ENCODE peak calls at places on chromosome 5, in nine cellular contexts. One of them, this sample, is unnamed.

GRCh38 chr5:14035859-14036440 is 91.5 kb upstream of the DNAH5 start:
- DNase-seq in fibroblast of lung: peak
- DNase-seq in nucleus accumbens: no peak
- DNase-seq in osteocyte: peak
- DNase-seq in D341Med: no peak
- DNase-seq in endothelial cell: peak
- DNase-seq in neuronal stem cell: peak
- DNase-seq in GM04504: peak
- DNase-seq in HTR-8/SVneo: peak
- DNase-seq in this sample: peak

GRCh38 chr5:103258957-103259704 is 568 bp downstream of the MACIR start:
- DNase-seq in nucleus accumbens: peak
- DNase-seq in neuronal stem cell: peak
- DNase-seq in D341Med: peak
- DNase-seq in osteocyte: peak
- DNase-seq in HTR-8/SVneo: peak
- DNase-seq in fibroblast of lung: peak
- DNase-seq in endothelial cell: peak
- DNase-seq in GM04504: peak
- DNase-seq in this sample: peak

GRCh38 chr5:175383350-175383749 is 60.6 kb downstream of the DRD1 start:
- DNase-seq in fibroblast of lung: no peak
- DNase-seq in osteocyte: no peak
- DNase-seq in neuronal stem cell: no peak
- DNase-seq in endothelial cell: no peak
- DNase-seq in nucleus accumbens: no peak
- DNase-seq in D341Med: no peak
- DNase-seq in HTR-8/SVneo: no peak
- DNase-seq in GM04504: no peak
- DNase-seq in this sample: no peak

GRCh38 chr5:168434746-168435321 is 51.4 kb upstream of the RARS1 start:
- DNase-seq in osteocyte: no peak
- DNase-seq in HTR-8/SVneo: no peak
- DNase-seq in D341Med: no peak
- DNase-seq in endothelial cell: no peak
- DNase-seq in GM04504: no peak
- DNase-seq in nucleus accumbens: no peak
- DNase-seq in neuronal stem cell: no peak
- DNase-seq in fibroblast of lung: no peak
- DNase-seq in this sample: no peak

GRCh38 chr5:26761040-26761439 is 277.3 kb downstream of the CDH9 start:
- DNase-seq in D341Med: peak
- DNase-seq in HTR-8/SVneo: no peak
- DNase-seq in osteocyte: no peak
- DNase-seq in fibroblast of lung: no peak
- DNase-seq in endothelial cell: no peak
- DNase-seq in neuronal stem cell: no peak
- DNase-seq in GM04504: no peak
- DNase-seq in nucleus accumbens: no peak
- DNase-seq in this sample: peak

GRCh38 chr5:42109006-42109572 is 184.0 kb downstream of the FBXO4 start:
- DNase-seq in GM04504: no peak
- DNase-seq in endothelial cell: no peak
- DNase-seq in fibroblast of lung: no peak
- DNase-seq in HTR-8/SVneo: no peak
- DNase-seq in D341Med: no peak
- DNase-seq in neuronal stem cell: no peak
- DNase-seq in nucleus accumbens: no peak
- DNase-seq in osteocyte: no peak
- DNase-seq in this sample: no peak

GRCh38 chr5:78647411-78647818 is 1.2 kb downstream of the LHFPL2 start:
- DNase-seq in D341Med: no peak
- DNase-seq in osteocyte: no peak
- DNase-seq in neuronal stem cell: no peak
- DNase-seq in HTR-8/SVneo: peak
- DNase-seq in nucleus accumbens: no peak
- DNase-seq in fibroblast of lung: peak
- DNase-seq in endothelial cell: peak
- DNase-seq in GM04504: no peak
- DNase-seq in this sample: peak

GRCh38 chr5:40681351-40682311 is 1.9 kb downstream of the PTGER4 start:
- DNase-seq in HTR-8/SVneo: no peak
- DNase-seq in nucleus accumbens: no peak
- DNase-seq in fibroblast of lung: peak
- DNase-seq in osteocyte: no peak
- DNase-seq in endothelial cell: no peak
- DNase-seq in GM04504: no peak
- DNase-seq in neuronal stem cell: no peak
- DNase-seq in D341Med: no peak
- DNase-seq in this sample: no peak

GRCh38 chr5:26343801-26344310 is 694.5 kb downstream of the CDH9 start:
- DNase-seq in osteocyte: no peak
- DNase-seq in GM04504: no peak
- DNase-seq in neuronal stem cell: no peak
- DNase-seq in D341Med: no peak
- DNase-seq in nucleus accumbens: no peak
- DNase-seq in fibroblast of lung: no peak
- DNase-seq in HTR-8/SVneo: no peak
- DNase-seq in endothelial cell: no peak
- DNase-seq in this sample: no peak

GRCh38 chr5:119435436-119436132 is 16.7 kb upstream of the HSD17B4 start:
- DNase-seq in HTR-8/SVneo: no peak
- DNase-seq in endothelial cell: peak
- DNase-seq in osteocyte: no peak
- DNase-seq in neuronal stem cell: no peak
- DNase-seq in nucleus accumbens: peak
- DNase-seq in D341Med: no peak
- DNase-seq in fibroblast of lung: peak
- DNase-seq in GM04504: no peak
- DNase-seq in this sample: peak

GRCh38 chr5:122967625-122968024 is 68.9 kb downstream of the PPIC start:
- DNase-seq in neuronal stem cell: no peak
- DNase-seq in D341Med: no peak
- DNase-seq in nucleus accumbens: no peak
- DNase-seq in endothelial cell: no peak
- DNase-seq in osteocyte: no peak
- DNase-seq in HTR-8/SVneo: no peak
- DNase-seq in GM04504: no peak
- DNase-seq in fibroblast of lung: no peak
- DNase-seq in this sample: no peak

GRCh38 chr5:134592141-134592746 is 40.4 kb downstream of the SAR1B start:
- DNase-seq in osteocyte: peak
- DNase-seq in neuronal stem cell: no peak
- DNase-seq in endothelial cell: no peak
- DNase-seq in nucleus accumbens: no peak
- DNase-seq in GM04504: no peak
- DNase-seq in HTR-8/SVneo: no peak
- DNase-seq in fibroblast of lung: no peak
- DNase-seq in D341Med: no peak
- DNase-seq in this sample: no peak

GRCh38 chr5:110757118-110757729 is 18.4 kb downstream of the SLC25A46 start:
- DNase-seq in fibroblast of lung: peak
- DNase-seq in GM04504: peak
- DNase-seq in osteocyte: no peak
- DNase-seq in neuronal stem cell: peak
- DNase-seq in D341Med: no peak
- DNase-seq in endothelial cell: peak
- DNase-seq in nucleus accumbens: no peak
- DNase-seq in HTR-8/SVneo: no peak
- DNase-seq in this sample: peak

GRCh38 chr5:36878421-36879088 is 2.0 kb downstream of the NIPBL start:
- DNase-seq in neuronal stem cell: peak
- DNase-seq in osteocyte: no peak
- DNase-seq in D341Med: peak
- DNase-seq in nucleus accumbens: peak
- DNase-seq in fibroblast of lung: peak
- DNase-seq in HTR-8/SVneo: peak
- DNase-seq in GM04504: no peak
- DNase-seq in endothelial cell: peak
- DNase-seq in this sample: peak

GRCh38 chr5:137498301-137498735 is 808 bp downstream of the SPOCK1 start:
- DNase-seq in GM04504: no peak
- DNase-seq in D341Med: peak
- DNase-seq in endothelial cell: peak
- DNase-seq in osteocyte: no peak
- DNase-seq in HTR-8/SVneo: no peak
- DNase-seq in neuronal stem cell: peak
- DNase-seq in fibroblast of lung: no peak
- DNase-seq in nucleus accumbens: no peak
- DNase-seq in this sample: no peak

GRCh38 chr5:135308752-135309151 is 90.3 kb downstream of the MACROH2A1 start:
- DNase-seq in GM04504: no peak
- DNase-seq in endothelial cell: no peak
- DNase-seq in neuronal stem cell: no peak
- DNase-seq in fibroblast of lung: peak
- DNase-seq in nucleus accumbens: no peak
- DNase-seq in HTR-8/SVneo: peak
- DNase-seq in osteocyte: peak
- DNase-seq in D341Med: no peak
- DNase-seq in this sample: no peak

GRCh38 chr5:83509535-83509934 is 38.0 kb downstream of the VCAN start:
- DNase-seq in osteocyte: no peak
- DNase-seq in HTR-8/SVneo: no peak
- DNase-seq in neuronal stem cell: no peak
- DNase-seq in GM04504: no peak
- DNase-seq in nucleus accumbens: no peak
- DNase-seq in fibroblast of lung: peak
- DNase-seq in endothelial cell: no peak
- DNase-seq in D341Med: no peak
- DNase-seq in this sample: peak

GRCh38 chr5:881551-881935 is 11.1 kb downstream of the BRD9 start:
- DNase-seq in fibroblast of lung: no peak
- DNase-seq in D341Med: no peak
- DNase-seq in osteocyte: no peak
- DNase-seq in endothelial cell: no peak
- DNase-seq in HTR-8/SVneo: no peak
- DNase-seq in neuronal stem cell: no peak
- DNase-seq in nucleus accumbens: no peak
- DNase-seq in GM04504: no peak
- DNase-seq in this sample: no peak

GRCh38 chr5:38193015-38193581 is 65.3 kb upstream of the EGFLAM start:
- DNase-seq in HTR-8/SVneo: peak
- DNase-seq in nucleus accumbens: peak
- DNase-seq in D341Med: peak
- DNase-seq in neuronal stem cell: peak
- DNase-seq in osteocyte: no peak
- DNase-seq in fibroblast of lung: peak
- DNase-seq in GM04504: peak
- DNase-seq in endothelial cell: peak
- DNase-seq in this sample: peak

GRCh38 chr5:139806726-139807646 is 11.4 kb downstream of the PSD2 start:
- DNase-seq in neuronal stem cell: no peak
- DNase-seq in HTR-8/SVneo: no peak
- DNase-seq in endothelial cell: no peak
- DNase-seq in fibroblast of lung: no peak
- DNase-seq in nucleus accumbens: peak
- DNase-seq in osteocyte: no peak
- DNase-seq in GM04504: no peak
- DNase-seq in D341Med: no peak
- DNase-seq in this sample: no peak

GRCh38 chr5:86979801-86980510 is 287.7 kb upstream of the RASA1 start:
- DNase-seq in nucleus accumbens: no peak
- DNase-seq in D341Med: no peak
- DNase-seq in endothelial cell: no peak
- DNase-seq in osteocyte: no peak
- DNase-seq in fibroblast of lung: peak
- DNase-seq in GM04504: peak
- DNase-seq in HTR-8/SVneo: peak
- DNase-seq in neuronal stem cell: no peak
- DNase-seq in this sample: no peak

GRCh38 chr5:72286798-72287197 is 33.2 kb downstream of the MRPS27 start:
- DNase-seq in fibroblast of lung: no peak
- DNase-seq in D341Med: no peak
- DNase-seq in osteocyte: no peak
- DNase-seq in neuronal stem cell: no peak
- DNase-seq in endothelial cell: no peak
- DNase-seq in GM04504: no peak
- DNase-seq in HTR-8/SVneo: no peak
- DNase-seq in nucleus accumbens: no peak
- DNase-seq in this sample: no peak

GRCh38 chr5:170523830-170524229 is 20.0 kb downstream of the KCNIP1 start:
- DNase-seq in nucleus accumbens: no peak
- DNase-seq in HTR-8/SVneo: no peak
- DNase-seq in endothelial cell: no peak
- DNase-seq in osteocyte: no peak
- DNase-seq in fibroblast of lung: no peak
- DNase-seq in neuronal stem cell: no peak
- DNase-seq in GM04504: no peak
- DNase-seq in D341Med: no peak
- DNase-seq in this sample: no peak

GRCh38 chr5:143946821-143947220 is 134.9 kb downstream of the HMHB1 start:
- DNase-seq in nucleus accumbens: no peak
- DNase-seq in neuronal stem cell: no peak
- DNase-seq in D341Med: no peak
- DNase-seq in osteocyte: no peak
- DNase-seq in endothelial cell: no peak
- DNase-seq in fibroblast of lung: no peak
- DNase-seq in HTR-8/SVneo: no peak
- DNase-seq in GM04504: no peak
- DNase-seq in this sample: no peak